ENCODE peak calls at places on chromosomes 11 and 22, in seven cellular contexts. C is mesenchymal stem cell, Q is H1, S is neuronal stem cell, V is IMR-90, Z is mesendoderm, U is trophoblast cell. B is an unnamed sample.

GRCh38 chr11:13251961-13252360 is 25.6 kb upstream of the BMAL1 start:
- DNase-seq in C (no peak), Q (no peak), S (no peak), V (no peak), Z (no peak), U (no peak), B (no peak)

GRCh38 chr11:134949121-134949591 is 537.1 kb upstream of the B3GAT1 start:
- DNase-seq in C (peak), Q (no peak), S (no peak), V (peak), Z (peak), U (no peak), B (no peak)

GRCh38 chr11:95680169-95680929 is 109.2 kb downstream of the FAM76B start:
- DNase-seq in C (peak), Q (no peak), S (no peak), V (peak), Z (no peak), U (no peak), B (no peak)

GRCh38 chr11:128926437-128927107 is 16.1 kb downstream of the TP53AIP1 start:
- DNase-seq in C (no peak), Q (no peak), S (no peak), V (no peak), Z (no peak), U (no peak), B (no peak)

GRCh38 chr22:48896766-48897637 is 930.7 kb downstream of the BRD1 start:
- DNase-seq in C (no peak), Q (no peak), S (no peak), V (no peak), Z (no peak), U (no peak), B (peak)

GRCh38 chr11:107696140-107696539 is 15.7 kb downstream of the SLN start:
- DNase-seq in C (peak), Q (no peak), S (no peak), V (peak), Z (peak), U (peak), B (no peak)

GRCh38 chr11:88482871-88483301 is 145.3 kb upstream of the CTSC start:
- DNase-seq in C (no peak), Q (no peak), S (no peak), V (peak), Z (no peak), U (peak), B (no peak)

GRCh38 chr11:17544181-17544622 is at the start of gene USH1C:
- DNase-seq in C (no peak), Q (peak), S (no peak), V (no peak), Z (peak), U (no peak), B (peak)

GRCh38 chr22:23823331-23823791 is 15.4 kb downstream of the DERL3 start:
- DNase-seq in C (no peak), Q (no peak), S (no peak), V (no peak), Z (no peak), U (peak), B (no peak)

GRCh38 chr11:12150831-12151382 is 40.5 kb downstream of the MICAL2 start:
- DNase-seq in C (peak), Q (no peak), S (no peak), V (peak), Z (no peak), U (peak), B (no peak)

GRCh38 chr11:95599959-95600586 is 189.5 kb downstream of the FAM76B start:
- DNase-seq in C (no peak), Q (no peak), S (no peak), V (no peak), Z (no peak), U (no peak), B (no peak)

GRCh38 chr11:44766112-44766971 is 39.6 kb downstream of the TSPAN18 start:
- DNase-seq in C (peak), Q (peak), S (no peak), V (peak), Z (peak), U (no peak), B (peak)

GRCh38 chr22:39405346-39406085 is 5.9 kb downstream of the TAB1 start:
- DNase-seq in C (no peak), Q (no peak), S (no peak), V (peak), Z (no peak), U (no peak), B (no peak)

GRCh38 chr11:33868646-33869461 is 23.0 kb downstream of the LMO2 start:
- DNase-seq in C (no peak), Q (peak), S (no peak), V (no peak), Z (no peak), U (no peak), B (peak)

GRCh38 chr11:72814831-72815618 is 814 bp downstream of the ATG16L2 start:
- DNase-seq in C (peak), Q (no peak), S (no peak), V (peak), Z (peak), U (peak), B (peak)

GRCh38 chr22:43109921-43110443 is 568 bp upstream of the BIK start:
- DNase-seq in C (no peak), Q (peak), S (no peak), V (no peak), Z (no peak), U (no peak), B (peak)

GRCh38 chr11:127003260-127003981 is 2.9 kb upstream of the KIRREL3 start:
- DNase-seq in C (peak), Q (peak), S (peak), V (peak), Z (peak), U (peak), B (peak)

GRCh38 chr11:119906376-119906775 is 177.4 kb upstream of the NECTIN1 start:
- DNase-seq in C (no peak), Q (no peak), S (no peak), V (no peak), Z (no peak), U (peak), B (no peak)

GRCh38 chr11:17921620-17922473 is 91.0 kb downstream of the SERGEF start:
- DNase-seq in C (peak), Q (no peak), S (no peak), V (peak), Z (no peak), U (no peak), B (no peak)

GRCh38 chr11:57320719-57321387 is 3.9 kb downstream of the TNKS1BP1 start:
- DNase-seq in C (no peak), Q (no peak), S (no peak), V (no peak), Z (no peak), U (no peak), B (no peak)

DNA sequence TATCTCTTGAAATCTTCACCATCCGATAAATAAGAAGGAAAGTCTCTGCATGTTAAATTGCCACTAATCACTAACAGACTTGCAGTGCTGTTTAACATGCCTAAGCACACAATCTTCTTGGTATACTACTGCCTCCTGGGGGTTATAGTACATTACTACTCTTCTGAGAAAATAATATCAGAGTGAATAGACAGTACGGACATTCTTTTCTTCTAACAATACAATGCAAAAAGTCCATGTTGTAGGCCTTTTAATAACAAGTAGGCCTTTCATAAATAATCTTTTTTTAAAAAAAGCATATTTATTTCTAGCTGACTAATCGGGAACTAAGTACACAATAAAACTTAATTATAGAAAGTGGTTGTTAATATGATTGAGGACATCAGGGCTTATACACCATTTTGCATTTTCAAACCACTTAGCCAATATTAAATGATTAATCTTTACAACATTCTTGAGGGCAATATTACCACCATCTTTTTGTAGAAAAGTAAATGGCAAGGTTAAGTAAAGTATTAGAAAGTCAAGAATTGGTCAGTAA is 84.8 kb downstream of the TTC28 start:
- DNase-seq in C (peak), Q (no peak), S (peak), V (peak), Z (peak), U (no peak), B (no peak)
- H3K18ac ChIP-seq in C (no peak), Q (no peak), S (no peak), V (no peak), Z (no peak), U (no peak), B (no peak)

GRCh38 chr11:111735262-111736116 is 30.7 kb downstream of the PPP2R1B start:
- DNase-seq in C (peak), Q (no peak), S (no peak), V (peak), Z (peak), U (peak), B (no peak)

GRCh38 chr11:111731839-111732238 is 34.4 kb downstream of the PPP2R1B start:
- DNase-seq in C (no peak), Q (peak), S (no peak), V (no peak), Z (no peak), U (no peak), B (no peak)

GRCh38 chr11:111733009-111733408 is 33.2 kb downstream of the PPP2R1B start:
- DNase-seq in C (peak), Q (no peak), S (no peak), V (peak), Z (no peak), U (no peak), B (no peak)

GRCh38 chr11:111734383-111735261 is 31.6 kb downstream of the PPP2R1B start:
- DNase-seq in C (no peak), Q (no peak), S (no peak), V (no peak), Z (no peak), U (no peak), B (no peak)

DNA sequence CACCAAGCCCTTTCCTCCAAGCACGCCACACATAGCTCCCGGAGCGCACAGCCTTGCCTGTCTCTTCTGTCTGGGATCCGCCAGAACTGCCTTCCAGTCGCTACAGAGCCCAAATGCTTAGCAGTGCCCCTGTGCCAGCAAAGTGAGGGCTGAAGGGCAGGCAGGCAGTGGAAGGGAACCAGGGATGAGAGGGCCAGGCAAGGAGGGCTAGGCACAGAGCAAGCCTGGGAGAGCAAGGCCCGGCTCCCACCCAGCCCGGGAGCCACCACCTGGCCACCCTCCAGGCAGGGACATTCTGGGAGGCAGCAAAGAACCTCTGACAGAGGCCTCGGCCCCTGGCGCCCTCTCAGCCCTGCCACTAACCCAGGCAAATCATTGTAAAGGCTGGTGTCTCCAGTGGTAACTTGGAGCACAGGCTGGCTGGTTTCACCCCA is 32.5 kb downstream of the PPP2R1B start:
- DNase-seq in C (no peak), Q (no peak), S (no peak), V (no peak), Z (no peak), U (no peak), B (no peak)
- H3K9ac ChIP-seq in C (peak), Q (no peak), S (no peak), V (peak), Z (no peak), U (no peak), B (no peak)

DNA sequence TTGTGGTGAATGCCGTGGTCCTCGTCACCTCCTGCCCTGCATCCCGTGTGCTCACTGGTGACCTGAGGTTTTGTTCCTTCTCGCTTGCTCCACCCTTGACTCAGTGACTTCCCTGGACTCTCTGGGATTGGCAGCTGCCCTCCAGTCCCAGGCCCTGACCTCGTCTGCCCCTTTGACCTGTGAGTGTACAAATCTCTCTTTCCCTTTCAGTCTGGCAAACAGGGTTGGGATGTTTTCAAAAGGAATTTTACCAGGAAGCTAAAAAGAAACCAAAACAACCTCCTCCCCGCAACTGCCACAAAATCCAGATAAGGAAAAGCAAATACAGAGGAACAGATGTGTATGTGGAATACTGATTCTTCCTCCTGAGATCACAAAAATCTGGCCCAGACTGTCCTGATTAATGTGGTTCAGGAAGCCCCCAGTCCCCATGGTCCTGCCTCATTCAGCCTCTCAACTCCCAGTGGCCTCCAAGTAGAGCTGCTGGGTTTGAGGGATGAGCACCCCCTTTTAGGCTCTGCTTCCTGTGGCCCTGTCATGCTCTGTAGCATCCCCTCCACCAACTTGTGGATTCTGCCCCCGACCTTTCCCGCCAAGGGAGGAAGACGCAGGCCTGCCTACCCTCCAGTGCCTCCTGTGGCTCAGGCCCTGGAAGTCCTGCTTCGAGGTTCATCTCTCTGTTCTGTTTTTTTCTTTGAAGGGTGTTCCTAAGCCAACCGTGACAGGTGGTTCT is 15.2 kb downstream of the ROBO4 start:
- DNase-seq in C (peak), Q (no peak), S (no peak), V (no peak), Z (no peak), U (no peak), B (peak)
- H3K18ac ChIP-seq in C (peak), Q (no peak), S (no peak), V (no peak), Z (no peak), U (no peak), B (no peak)

DNA sequence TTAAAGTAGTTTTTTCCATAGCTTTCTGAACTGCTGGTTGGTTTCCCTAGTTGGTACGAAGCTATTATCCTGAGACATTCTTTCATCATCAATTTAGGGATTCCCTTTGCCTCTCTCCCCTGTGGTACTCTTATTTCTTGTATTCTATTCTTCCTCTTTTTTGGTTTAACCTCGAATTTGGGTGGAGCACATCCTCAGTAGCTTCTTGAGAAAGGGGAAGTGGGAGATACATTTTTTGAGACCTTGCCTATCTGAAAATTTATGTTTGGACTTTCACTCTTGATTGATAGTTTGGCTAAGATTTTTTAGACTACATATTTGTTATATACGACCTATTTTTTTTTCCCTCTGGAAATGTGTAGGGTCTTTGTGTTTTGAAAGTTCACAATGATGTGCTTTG is 121.7 kb upstream of the ZBED5 start:
- DNase-seq in C (no peak), Q (no peak), S (no peak), V (no peak), Z (no peak), U (no peak), B (no peak)
- H3K9ac ChIP-seq in C (no peak), Q (no peak), S (no peak), V (no peak), Z (no peak), U (no peak), B (no peak)

GRCh38 chr11:117097567-117098268 is 510 bp downstream of the SIK3 start:
- DNase-seq in C (peak), Q (peak), S (no peak), V (no peak), Z (peak), U (peak), B (peak)

GRCh38 chr11:117094776-117095175 is 3.5 kb downstream of the SIK3 start:
- DNase-seq in C (peak), Q (no peak), S (no peak), V (peak), Z (peak), U (peak), B (no peak)

GRCh38 chr11:117096140-117096972 is 1.9 kb downstream of the SIK3 start:
- DNase-seq in C (peak), Q (peak), S (no peak), V (no peak), Z (peak), U (peak), B (peak)

GRCh38 chr11:117096973-117097566 is 1.2 kb downstream of the SIK3 start:
- DNase-seq in C (peak), Q (no peak), S (no peak), V (no peak), Z (no peak), U (no peak), B (no peak)

GRCh38 chr11:117095301-117096139 is 2.7 kb downstream of the SIK3 start:
- DNase-seq in C (peak), Q (no peak), S (no peak), V (peak), Z (peak), U (peak), B (no peak)
- H3K18ac ChIP-seq in C (peak), Q (no peak), S (no peak), V (peak), Z (no peak), U (no peak), B (no peak)

GRCh38 chr22:45644714-45645113 is 26.9 kb upstream of the ATXN10 start:
- DNase-seq in C (no peak), Q (no peak), S (no peak), V (no peak), Z (no peak), U (no peak), B (no peak)

GRCh38 chr22:45647532-45648225 is 24.0 kb upstream of the ATXN10 start:
- DNase-seq in C (no peak), Q (no peak), S (no peak), V (no peak), Z (no peak), U (no peak), B (no peak)

GRCh38 chr22:45648320-45649070 is 23.1 kb upstream of the ATXN10 start:
- DNase-seq in C (no peak), Q (no peak), S (no peak), V (no peak), Z (no peak), U (no peak), B (no peak)

GRCh38 chr22:45645150-45645525 is 26.5 kb upstream of the ATXN10 start:
- DNase-seq in C (no peak), Q (peak), S (no peak), V (no peak), Z (no peak), U (no peak), B (no peak)

DNA sequence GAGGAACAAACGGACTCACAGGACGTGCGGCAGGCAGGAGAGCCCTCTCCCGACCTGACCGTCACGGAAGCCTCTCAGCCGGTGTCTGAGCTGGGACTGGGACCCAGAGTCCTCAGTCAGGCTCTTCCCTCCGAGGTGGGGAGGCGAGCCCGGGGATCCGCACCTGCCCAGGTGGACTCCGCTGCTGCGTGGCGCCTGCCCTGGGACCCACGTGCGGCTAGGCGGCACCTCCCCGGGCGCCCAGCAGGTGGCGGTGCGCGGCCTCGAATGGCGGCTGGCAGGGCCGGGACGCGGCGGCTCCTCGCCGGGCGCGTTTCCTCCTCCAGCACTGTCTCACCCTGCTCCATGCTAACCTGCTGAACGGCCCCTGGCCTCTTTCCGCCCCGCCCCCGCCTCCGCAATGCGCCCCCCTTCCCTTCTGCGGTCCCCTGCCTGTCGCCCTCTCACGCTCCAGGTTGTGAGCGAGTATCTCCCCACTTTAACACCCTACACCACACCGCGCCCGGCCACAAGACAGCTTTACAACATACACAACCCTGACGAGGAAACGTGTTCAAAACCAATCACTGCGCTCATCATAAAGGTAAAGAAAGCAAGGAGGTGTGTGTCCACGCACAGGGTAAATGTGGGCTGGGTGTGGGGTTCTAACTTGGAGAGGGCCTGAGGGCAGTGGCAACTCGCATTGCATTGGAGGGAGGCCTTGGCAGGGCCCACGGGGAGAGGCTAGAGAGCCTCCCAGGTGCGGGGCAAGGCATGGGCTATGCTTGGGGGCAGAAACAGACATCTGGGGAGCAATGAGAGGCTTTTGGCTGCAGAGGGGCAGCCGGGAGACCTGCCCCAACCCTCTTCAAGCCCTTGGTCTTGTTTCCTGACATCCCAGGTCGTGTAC is 25.9 kb upstream of the ATXN10 start:
- DNase-seq in C (peak), Q (peak), S (peak), V (peak), Z (peak), U (peak), B (peak)
- H3K9ac ChIP-seq in C (no peak), Q (no peak), S (no peak), V (no peak), Z (peak), U (no peak), B (no peak)

GRCh38 chr11:78715639-78716311 is 141.1 kb upstream of the NARS2 start:
- DNase-seq in C (peak), Q (peak), S (peak), V (peak), Z (peak), U (peak), B (peak)

GRCh38 chr11:78708388-78708787 is 133.7 kb upstream of the NARS2 start:
- DNase-seq in C (no peak), Q (no peak), S (no peak), V (peak), Z (peak), U (peak), B (no peak)

GRCh38 chr11:78714539-78714938 is 139.9 kb upstream of the NARS2 start:
- DNase-seq in C (no peak), Q (no peak), S (no peak), V (no peak), Z (no peak), U (no peak), B (peak)

GRCh38 chr11:78717031-78717430 is 142.4 kb upstream of the NARS2 start:
- DNase-seq in C (no peak), Q (no peak), S (no peak), V (no peak), Z (no peak), U (no peak), B (no peak)

DNA sequence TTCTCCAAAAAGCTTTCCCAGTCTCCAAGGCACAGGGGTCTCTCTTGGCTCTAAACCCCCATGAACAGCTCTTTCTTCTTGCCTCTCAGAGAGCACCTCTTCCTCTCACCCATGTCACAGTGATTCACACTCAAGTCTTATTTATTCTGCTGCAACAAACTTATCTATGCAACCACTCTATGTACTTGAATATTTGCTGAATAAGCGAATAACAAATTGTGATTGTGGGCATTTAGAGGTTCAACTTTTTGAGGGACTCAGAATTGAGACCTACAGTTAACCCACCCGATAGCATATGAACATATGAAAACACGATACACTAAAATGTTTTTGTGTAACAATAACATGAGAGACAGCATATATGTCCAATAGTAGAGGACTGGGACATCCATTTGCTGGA is 137.1 kb upstream of the NARS2 start:
- DNase-seq in C (no peak), Q (no peak), S (no peak), V (no peak), Z (no peak), U (no peak), B (no peak)
- H3K18ac ChIP-seq in C (no peak), Q (no peak), S (no peak), V (no peak), Z (no peak), U (no peak), B (no peak)